ENCODE peak calls at places on chromosomes 4 and X, in six cellular contexts. E, J, O, S, W and C are unnamed samples.

GRCh38 chr4:6332042-6332668 is 62.5 kb downstream of the WFS1 start:
- DNase-seq in W (peak; percentile 59), E (peak; percentile 78), S (peak; percentile 51), J (no peak), O (no peak), C (peak; percentile 8)

GRCh38 chrX:153953342-153953830 is 8.9 kb upstream of the RENBP start:
- DNase-seq in J (peak; percentile 53), E (peak; percentile 83), O (peak; percentile 77), W (peak; percentile 79), S (peak; percentile 62), C (no peak)

GRCh38 chr4:1898681-1899080 is 27.5 kb downstream of the NSD2 start:
- DNase-seq in E (no peak), S (no peak), W (no peak), J (no peak), O (no peak), C (no peak)

GRCh38 chr4:31580843-31581242 is 860.7 kb downstream of the PCDH7 start:
- DNase-seq in O (no peak), W (no peak), E (no peak), J (no peak), S (no peak), C (no peak)

GRCh38 chr4:26984896-26985295 is 124.3 kb downstream of the STIM2 start:
- DNase-seq in J (no peak), E (no peak), W (no peak), O (no peak), S (no peak), C (no peak)

GRCh38 chr4:177308842-177309524 is 691 bp upstream of the NEIL3 start:
- DNase-seq in O (no peak), S (no peak), W (no peak), E (no peak), J (no peak), C (no peak)

GRCh38 chrX:4268676-4269075 is 555.2 kb upstream of the PRKX start:
- DNase-seq in S (no peak), J (no peak), E (no peak), O (no peak), W (no peak), C (no peak)

GRCh38 chr4:85787133-85787532 is 312.2 kb downstream of the ARHGAP24 start:
- DNase-seq in E (no peak), O (no peak), J (no peak), S (peak; percentile 90), W (peak; percentile 64), C (no peak)

GRCh38 chr4:8359193-8359592 is 81.3 kb downstream of the ACOX3 start:
- DNase-seq in W (no peak), O (no peak), E (no peak), S (no peak), J (no peak), C (no peak)

GRCh38 chr4:118988635-118988972 is 100.0 kb downstream of the SYNPO2 start:
- DNase-seq in J (no peak), O (no peak), W (no peak), S (no peak), E (no peak), C (no peak)

GRCh38 chrX:20267924-20268701 is 1.4 kb upstream of the RPS6KA3 start:
- DNase-seq in O (peak; percentile 18), E (peak; percentile 45), W (peak; percentile 10), S (peak; percentile 12), J (no peak), C (no peak)

GRCh38 chr4:1584498-1584897 is 99.6 kb downstream of the FAM53A start:
- DNase-seq in J (no peak), E (no peak), O (no peak), W (no peak), S (no peak), C (no peak)

GRCh38 chrX:71533514-71533849 is 578 bp downstream of the OGT start:
- DNase-seq in J (no peak), S (peak; percentile 18), O (no peak), W (no peak), E (no peak), C (no peak)

GRCh38 chr4:184861047-184861446 is 35.3 kb upstream of the ACSL1 start:
- DNase-seq in E (no peak), W (no peak), S (no peak), J (no peak), O (no peak), C (no peak)

GRCh38 chrX:154030266-154030665 is 10.6 kb upstream of the IRAK1 start:
- DNase-seq in J (no peak), O (no peak), W (no peak), S (no peak), E (no peak), C (no peak)

GRCh38 chr4:159227378-159227777 is 124.5 kb downstream of the RAPGEF2 start:
- DNase-seq in W (no peak), E (no peak), O (no peak), S (peak; percentile 28), J (peak; percentile 34), C (no peak)

GRCh38 chr4:26406346-26406975 is 83.8 kb downstream of the CCKAR start:
- DNase-seq in S (no peak), O (no peak), E (no peak), J (no peak), W (no peak), C (no peak)

GRCh38 chr4:98374643-98375042 is 113.5 kb downstream of the RAP1GDS1 start:
- DNase-seq in E (no peak), O (no peak), J (no peak), W (no peak), S (no peak), C (no peak)

GRCh38 chr4:150215601-150216000 is 137.4 kb downstream of the DCLK2 start:
- DNase-seq in W (no peak), J (no peak), S (no peak), O (no peak), E (no peak), C (no peak)

GRCh38 chr4:125489952-125490690 is 175.4 kb downstream of the FAT4 start:
- DNase-seq in S (no peak), O (no peak), W (no peak), J (no peak), E (no peak), C (no peak)

GRCh38 chr4:26952891-26953290 is 92.2 kb downstream of the STIM2 start:
- DNase-seq in W (no peak), O (no peak), E (no peak), J (no peak), S (no peak), C (no peak)

GRCh38 chr4:48902266-48902665 is 4.3 kb downstream of the OCIAD2 start:
- DNase-seq in S (peak; percentile 41), J (no peak), E (no peak), O (no peak), W (peak; percentile 15), C (peak; percentile 31)